ENCODE peak calls at places on chromosomes 11 and 22, in six cellular contexts. J is stimulated activated CD4-positive, alpha-beta T cell treated with anti-CD3 and anti-CD28 coated beads, Interleukin-1b, Interleukin-23, amount 100 ng/mL, for 1 hour; H is fibroblast of pulmonary artery; S is AML-193; R is EH; C is activated naive CD8-positive, alpha-beta T cell treated with anti-CD3 and anti-CD28 coated beads, Interleukin-2, amount 10 ng/mL, durations not matched to agents 7 days and 5 days. Y is an unnamed sample.

GRCh38 chr11:130211781-130212401 is 52.3 kb downstream of the ST14 start:
- DNase-seq in R (no peak), C (no peak), J (no peak), H (no peak), S (no peak), Y (no peak)

GRCh38 chr11:22337571-22338464 is at the start of gene SLC17A6:
- DNase-seq in H (peak; percentile 55), J (no peak), R (peak; percentile 29), C (no peak), S (peak; percentile 15), Y (peak; percentile 70)

GRCh38 chr11:8168485-8169257 is at the start of gene RIC3:
- DNase-seq in R (no peak), H (no peak), J (peak; percentile 24), S (no peak), C (peak; percentile 70), Y (peak; percentile 74)

GRCh38 chr11:119814766-119815165 is 85.8 kb upstream of the NECTIN1 start:
- DNase-seq in H (no peak), S (no peak), R (no peak), J (no peak), C (no peak), Y (no peak)

GRCh38 chr22:27312567-27313507 is 488.7 kb downstream of the MN1 start:
- DNase-seq in R (no peak), C (no peak), J (no peak), H (no peak), S (no peak), Y (no peak)

GRCh38 chr11:19307498-19307897 is 66.8 kb upstream of the E2F8 start:
- DNase-seq in C (no peak), S (no peak), H (no peak), J (no peak), R (no peak), Y (no peak)

GRCh38 chr11:76077575-76078150 is 128.6 kb downstream of the WNT11 start:
- DNase-seq in R (peak; percentile 34), S (peak; percentile 67), H (peak; percentile 30), J (no peak), C (no peak), Y (no peak)

GRCh38 chr11:12270215-12270797 is 107.1 kb upstream of the PARVA start:
- DNase-seq in H (peak; percentile 35), C (no peak), R (peak; percentile 41), J (no peak), S (no peak), Y (no peak)

GRCh38 chr22:47129902-47130301 is 367.5 kb downstream of the TBC1D22A start:
- DNase-seq in S (no peak), H (no peak), C (no peak), J (no peak), R (no peak), Y (no peak)

Y was measured in NCI-H187.